ENCODE peak calls at places on chromosomes 4 and X, in four cellular contexts. O is OCI-LY7, W is IMR-90, X is hepatocyte. Z is an unnamed sample.

GRCh38 chr4:20809796-20810195 is 109.5 kb downstream of the PACRGL start:
- DNase-seq in X (peak), W (no peak), O (no peak), Z (peak)

GRCh38 chrX:46330981-46331380 is 214.2 kb downstream of the ZNF674 start:
- DNase-seq in X (no peak), W (no peak), O (no peak), Z (no peak)

GRCh38 chr4:4259484-4260100 is 11.6 kb upstream of the TMEM128 start:
- DNase-seq in X (peak), W (no peak), O (no peak), Z (peak)

GRCh38 chr4:86015412-86016350 is 344.2 kb downstream of the MAPK10 start:
- DNase-seq in X (no peak), W (no peak), O (no peak), Z (no peak)

GRCh38 chr4:69823048-69823447 is 36.9 kb downstream of the SULT1E1 start:
- DNase-seq in O (no peak), W (no peak), X (no peak), Z (no peak)

GRCh38 chr4:113576947-113577678 is 184.4 kb downstream of the CAMK2D start:
- DNase-seq in W (no peak), O (no peak), X (no peak), Z (no peak)

GRCh38 chr4:24778427-24779225 is 16.7 kb upstream of the SOD3 start:
- DNase-seq in W (peak), X (peak), O (no peak), Z (no peak)

GRCh38 chr4:47486306-47486705 is 1.2 kb downstream of the ATP10D start:
- DNase-seq in O (no peak), X (no peak), W (no peak), Z (no peak)

DNA sequence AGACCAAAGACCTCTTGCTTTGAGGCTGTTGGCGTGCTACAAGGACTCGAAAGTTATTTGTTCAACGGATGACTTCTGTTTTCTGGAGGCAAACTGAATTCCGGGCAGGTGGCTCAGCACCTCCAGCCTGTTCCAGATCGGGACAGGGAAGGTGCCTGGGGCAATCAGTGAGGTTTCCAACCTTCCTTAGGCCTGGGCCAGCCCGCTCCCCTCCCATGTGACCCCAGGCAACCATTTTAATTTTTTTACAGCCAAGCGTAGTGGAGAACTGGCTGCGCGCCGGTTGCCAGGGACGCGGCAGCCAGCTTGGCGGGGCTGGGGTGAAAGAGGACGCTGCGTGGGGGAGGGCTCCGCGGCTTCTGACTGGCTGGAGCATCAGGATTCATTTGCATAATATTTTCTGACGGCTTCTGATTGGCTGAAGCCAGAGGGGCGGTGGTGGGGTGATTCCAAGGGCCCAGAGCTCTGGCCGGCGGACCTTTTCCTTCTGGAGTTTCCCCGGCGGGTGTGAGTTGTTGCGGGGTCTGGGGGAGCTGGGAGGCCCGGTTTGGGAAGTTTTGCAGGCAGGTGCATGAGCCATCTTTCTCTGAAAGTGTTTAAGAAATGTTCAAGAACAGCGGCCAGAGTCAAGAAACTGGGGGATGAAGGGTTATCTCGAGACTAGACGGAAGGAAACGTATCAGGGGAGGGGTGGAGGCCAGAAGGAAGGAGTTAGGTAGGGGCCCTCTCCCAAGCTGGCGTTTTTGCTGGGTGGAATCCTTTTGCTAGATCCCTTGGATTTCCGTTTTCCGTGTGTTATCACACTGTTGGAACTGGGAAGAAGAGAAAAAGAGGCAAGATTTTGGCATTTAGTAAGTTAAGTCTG is at the start of gene MID1IP1:
- DNase-seq in X (peak), O (peak), W (peak), Z (peak)
- H2AFZ ChIP-seq in X (no peak), O (peak), W (peak), Z (no peak)

DNA sequence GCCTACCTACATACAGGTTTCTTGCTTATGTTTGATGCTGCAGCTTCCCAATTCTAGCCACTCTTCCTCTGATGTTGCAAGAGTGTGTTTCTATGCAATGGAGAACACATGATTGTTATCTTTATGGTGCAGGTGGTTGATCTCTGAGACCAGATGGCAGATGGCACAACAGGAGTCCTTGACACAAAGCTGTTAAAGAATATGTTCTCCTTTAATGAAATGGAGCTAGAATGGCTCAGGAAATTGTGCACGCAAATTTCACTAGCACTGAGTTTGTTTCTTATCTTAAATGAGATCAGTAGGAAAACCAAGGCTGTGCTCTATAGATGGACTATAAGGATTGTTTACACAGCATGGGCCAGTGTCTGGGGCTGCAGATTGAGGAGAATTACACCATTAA is 29.9 kb upstream of the TTC29 start:
- DNase-seq in O (no peak), X (no peak), W (no peak), Z (no peak)
- H2AFZ ChIP-seq in O (no peak), X (no peak), W (no peak), Z (peak)

DNA sequence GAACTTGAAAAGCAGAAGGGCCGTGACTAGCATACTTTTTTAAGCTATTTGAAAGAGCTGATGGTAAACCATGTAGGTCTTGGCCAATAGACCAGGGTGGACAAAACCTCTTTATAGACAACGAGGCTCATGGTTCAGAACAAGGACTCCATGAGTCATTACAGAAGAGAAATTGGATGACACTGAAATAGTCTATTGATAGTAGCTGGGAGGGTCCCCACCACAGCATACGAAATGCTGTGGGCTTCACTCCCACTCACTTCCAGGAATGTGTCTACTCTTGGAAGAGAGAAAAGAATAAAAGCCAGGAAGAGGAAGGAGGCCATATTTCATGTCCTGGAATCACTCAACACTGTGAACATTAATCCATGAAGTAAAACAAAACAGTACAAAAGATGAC is 82.3 kb upstream of the MXRA5 start:
- DNase-seq in X (no peak), O (no peak), W (no peak), Z (no peak)
- H2AFZ ChIP-seq in X (no peak), O (no peak), W (no peak), Z (no peak)

DNA sequence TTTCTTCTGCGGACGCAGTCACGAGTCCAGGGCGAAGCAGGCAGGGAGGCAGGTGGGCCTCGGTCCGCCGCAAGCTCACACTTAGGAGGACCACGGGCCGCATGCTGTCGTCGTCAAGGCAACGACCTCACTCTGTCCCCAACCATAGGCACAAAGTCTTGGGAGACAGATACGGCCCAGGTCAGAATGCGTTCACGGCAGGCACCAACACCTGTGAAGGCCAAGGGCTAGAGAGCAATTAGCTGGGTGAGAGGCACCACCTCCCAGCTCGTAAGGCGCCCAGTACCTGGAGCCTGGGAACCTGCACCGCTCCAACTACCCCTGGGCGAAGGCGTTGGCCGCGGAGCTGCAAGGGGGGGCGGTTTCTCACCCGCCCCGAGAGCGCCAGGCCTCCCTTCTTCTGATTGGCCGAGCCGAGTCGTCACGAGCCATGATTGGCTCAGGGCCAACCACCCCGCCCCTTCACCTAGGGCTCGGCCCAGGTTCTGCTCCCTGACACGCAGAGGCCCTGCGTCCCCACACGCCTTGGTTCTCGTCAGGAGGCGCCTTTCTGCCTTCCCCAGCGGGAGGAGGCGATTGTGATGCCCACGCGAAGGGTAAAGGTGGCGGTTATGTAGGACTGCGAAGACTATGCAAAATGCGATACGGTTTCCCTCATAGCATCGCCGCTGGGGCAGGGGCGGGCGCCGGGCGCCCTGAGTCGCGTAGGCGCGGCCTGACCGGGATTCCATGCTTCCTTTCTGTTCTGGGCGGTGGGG is at the start of gene CDKL2:
- DNase-seq in X (peak), O (peak), W (no peak), Z (peak)
- H2AFZ ChIP-seq in X (peak), O (peak), W (peak), Z (peak)

DNA sequence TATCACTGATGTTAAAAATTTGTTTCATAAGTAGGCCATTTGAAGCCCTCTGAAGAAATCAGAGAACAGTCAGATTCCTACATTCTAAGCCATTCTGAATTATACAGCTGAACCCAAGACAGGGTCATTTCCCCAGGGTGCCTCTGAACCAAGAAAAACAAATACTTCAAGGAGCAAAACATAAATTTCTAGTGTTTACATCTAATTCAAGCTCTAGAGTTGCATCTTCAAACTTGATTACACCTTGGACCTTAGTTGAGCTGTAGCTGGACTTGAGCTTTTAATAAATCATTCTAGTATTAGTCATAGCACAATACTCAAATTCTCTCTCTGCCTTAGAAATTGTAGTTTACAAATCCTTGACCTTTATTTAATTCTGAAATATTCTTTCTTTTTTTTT is 87.6 kb upstream of the IL15 start:
- DNase-seq in X (no peak), W (peak), O (no peak), Z (no peak)
- H2AFZ ChIP-seq in X (no peak), W (no peak), O (no peak), Z (no peak)

GRCh38 chr4:78332974-78333373 is 218.6 kb upstream of the ANXA3 start:
- DNase-seq in O (no peak), X (no peak), W (no peak), Z (no peak)
- H2AFZ ChIP-seq in O (no peak), X (no peak), W (no peak), Z (no peak)